ENCODE peak calls at places on chromosomes 2 and 18, in five cellular contexts. V, R, S, Y and T are unnamed samples.

GRCh38 chr2:19667085-19667484 is 234.7 kb downstream of the TTC32 start:
- DNase-seq in V (no peak), R (no peak), S (no peak), Y (no peak), T (no peak)

GRCh38 chr2:40642261-40642660 is 190.4 kb upstream of the SLC8A1 start:
- DNase-seq in V (no peak), R (no peak), S (no peak), Y (no peak), T (no peak)

GRCh38 chr18:8820701-8821465 is 115.5 kb downstream of the MTCL1 start:
- DNase-seq in V (no peak), R (no peak), S (no peak), Y (no peak), T (no peak)

GRCh38 chr2:224086226-224086911 is 47.3 kb upstream of the SERPINE2 start:
- DNase-seq in V (no peak), R (no peak), S (no peak), Y (no peak), T (no peak)

GRCh38 chr2:159226059-159226461 is 60.4 kb downstream of the WDSUB1 start:
- DNase-seq in V (no peak), R (no peak), S (peak; percentile 31), Y (peak; percentile 83), T (no peak)

GRCh38 chr18:44170208-44170880 is 510.3 kb upstream of the SETBP1 start:
- DNase-seq in V (no peak), R (no peak), S (no peak), Y (no peak), T (no peak)

GRCh38 chr2:41859615-41860014 is 188.2 kb upstream of the PKDCC start:
- DNase-seq in V (no peak), R (no peak), S (no peak), Y (no peak), T (no peak)

GRCh38 chr2:55105456-55105855 is 55.2 kb upstream of the RTN4 start:
- DNase-seq in V (no peak), R (no peak), S (no peak), Y (no peak), T (no peak)

GRCh38 chr2:70767094-70767698 is 804 bp downstream of the ADD2 start:
- DNase-seq in V (peak; percentile 17), R (no peak), S (no peak), Y (peak; percentile 3), T (no peak)

GRCh38 chr18:76462326-76462694 is 32.7 kb downstream of the ZNF516 start:
- DNase-seq in V (no peak), R (no peak), S (no peak), Y (no peak), T (no peak)

GRCh38 chr2:16296331-16297250 is 356.2 kb downstream of the MYCN start:
- DNase-seq in V (no peak), R (no peak), S (no peak), Y (no peak), T (no peak)

GRCh38 chr2:119028327-119029174 is 86.6 kb downstream of the MARCO start:
- DNase-seq in V (no peak), R (no peak), S (peak; percentile 59), Y (no peak), T (no peak)

GRCh38 chr2:237154050-237154638 is 68.5 kb downstream of the COPS8 start:
- DNase-seq in V (peak; percentile 69), R (no peak), S (peak; percentile 40), Y (peak; percentile 52), T (no peak)

GRCh38 chr2:239348563-239349447 is 52.0 kb downstream of the HDAC4 start:
- DNase-seq in V (no peak), R (peak; percentile 61), S (no peak), Y (peak; percentile 68), T (no peak)

GRCh38 chr2:145029885-145030284 is 510.0 kb upstream of the ZEB2 start:
- DNase-seq in V (no peak), R (no peak), S (no peak), Y (no peak), T (no peak)

GRCh38 chr2:49262815-49263560 is 108.7 kb upstream of the FSHR start:
- DNase-seq in V (no peak), R (no peak), S (no peak), Y (no peak), T (no peak)

GRCh38 chr18:36786686-36787085 is 42.1 kb downstream of the TPGS2 start:
- DNase-seq in V (no peak), R (peak; percentile 84), S (no peak), Y (peak; percentile 25), T (peak; percentile 26)

GRCh38 chr2:219641390-219642063 is 14.1 kb downstream of the SLC4A3 start:
- DNase-seq in V (no peak), R (no peak), S (no peak), Y (no peak), T (peak; percentile 3)

GRCh38 chr18:58216071-58216471 is 172.0 kb downstream of the NEDD4L start:
- DNase-seq in V (no peak), R (no peak), S (no peak), Y (peak; percentile 64), T (no peak)

GRCh38 chr2:235839974-235840373 is 328.2 kb downstream of the GBX2 start:
- DNase-seq in V (no peak), R (no peak), S (no peak), Y (no peak), T (no peak)

GRCh38 chr2:46269545-46270273 is 27.5 kb upstream of the EPAS1 start:
- DNase-seq in V (no peak), R (no peak), S (no peak), Y (no peak), T (peak; percentile 32)

GRCh38 chr2:128768066-128768465 is 449.4 kb upstream of the HS6ST1 start:
- DNase-seq in V (no peak), R (no peak), S (no peak), Y (no peak), T (no peak)

GRCh38 chr2:17539993-17540812 is at the start of gene VSNL1:
- DNase-seq in V (no peak), R (peak; percentile 88), S (peak; percentile 85), Y (peak; percentile 87), T (peak; percentile 76)

GRCh38 chr2:32760628-32761027 is 132.8 kb downstream of the TTC27 start:
- DNase-seq in V (no peak), R (no peak), S (no peak), Y (no peak), T (no peak)

GRCh38 chr2:230473378-230473777 is 57.4 kb downstream of the SP100 start:
- DNase-seq in V (peak; percentile 30), R (no peak), S (no peak), Y (no peak), T (no peak)

GRCh38 chr2:188293601-188294482 is 2.2 kb downstream of the GULP1 start:
- DNase-seq in V (no peak), R (peak; percentile 76), S (peak; percentile 81), Y (peak; percentile 88), T (peak; percentile 48)

GRCh38 chr2:73112026-73112912 is 479 bp downstream of the RAB11FIP5 start:
- DNase-seq in V (peak; percentile 37), R (peak; percentile 64), S (peak; percentile 38), Y (peak; percentile 35), T (no peak)

GRCh38 chr2:151299940-151300539 is 10.6 kb upstream of the NMI start:
- DNase-seq in V (no peak), R (no peak), S (no peak), Y (no peak), T (no peak)

GRCh38 chr2:183035954-183036669 is 2.1 kb downstream of the NCKAP1 start:
- DNase-seq in V (peak; percentile 50), R (no peak), S (no peak), Y (no peak), T (no peak)

GRCh38 chr2:13504808-13505207 is 788.1 kb downstream of the TRIB2 start:
- DNase-seq in V (no peak), R (no peak), S (no peak), Y (no peak), T (no peak)
- H3K9me3 ChIP-seq in V (no peaks in the 10 kb centered on the region), R (no peaks in the 10 kb centered on the region), S (no peaks in the 10 kb centered on the region), Y (no peaks in the 10 kb centered on the region), T (no peaks in the 10 kb centered on the region)

GRCh38 chr2:190881480-190882326 is 1.1 kb downstream of the GLS start:
- DNase-seq in V (peak; percentile 76), R (peak; percentile 76), S (peak; percentile 59), Y (peak; percentile 70), T (peak; percentile 66)

GRCh38 chr2:190880374-190881073 is at the start of gene GLS:
- DNase-seq in V (peak; percentile 93), R (peak; percentile 97), S (peak; percentile 97), Y (peak; percentile 97), T (peak; percentile 96)

GRCh38 chr2:190882831-190883582 is 2.4 kb downstream of the GLS start:
- DNase-seq in V (no peak), R (no peak), S (no peak), Y (no peak), T (no peak)

GRCh38 chr2:190881074-190881479 is 456 bp downstream of the GLS start:
- DNase-seq in V (no peak), R (no peak), S (no peak), Y (no peak), T (no peak)

DNA sequence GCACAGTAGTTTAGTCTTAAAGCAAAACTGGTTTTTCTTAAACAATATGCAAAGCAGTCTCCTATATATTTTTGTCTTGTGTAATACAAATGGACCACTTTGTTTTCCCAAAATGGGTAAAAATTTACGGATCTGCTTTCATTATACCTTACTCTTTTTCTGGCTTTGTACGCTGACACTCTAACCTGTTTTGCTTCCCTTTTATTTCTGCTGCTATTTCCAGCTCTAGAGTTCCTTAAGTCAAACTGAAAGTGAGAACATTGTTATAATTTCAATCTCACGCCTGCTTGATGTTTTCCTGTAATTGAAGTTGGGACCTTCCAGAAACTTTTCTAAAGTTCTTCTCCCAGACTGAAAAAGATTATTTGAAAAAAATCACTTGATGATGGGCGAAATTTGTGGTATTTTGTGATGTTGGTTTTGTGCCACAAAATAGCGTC is 1.7 kb downstream of the GLS start:
- DNase-seq in V (no peak), R (no peak), S (no peak), Y (no peak), T (no peak)
- H3K4me1 ChIP-seq in V (peaks cover 23% of the 10 kb centered on the region), R (peaks cover 45% of the 10 kb centered on the region), S (peaks cover 11% of the 10 kb centered on the region), Y (peaks cover 44% of the 10 kb centered on the region), T (peaks cover 46% of the 10 kb centered on the region)

GRCh38 chr2:6845903-6846302 is 19.8 kb downstream of the CMPK2 start:
- DNase-seq in V (no peak), R (no peak), S (no peak), Y (no peak), T (no peak)
- H3K9me3 ChIP-seq in V (peaks cover 30% of the 10 kb centered on the region), R (peaks cover 65% of the 10 kb centered on the region), S (peaks cover 82% of the 10 kb centered on the region), Y (no peaks in the 10 kb centered on the region), T (no peaks in the 10 kb centered on the region)

GRCh38 chr18:48634975-48635374 is 96.1 kb downstream of the CTIF start:
- DNase-seq in V (no peak), R (no peak), S (no peak), Y (peak; percentile 73), T (no peak)

GRCh38 chr18:48637081-48637990 is 98.5 kb downstream of the CTIF start:
- DNase-seq in V (no peak), R (no peak), S (no peak), Y (no peak), T (no peak)

GRCh38 chr18:48636436-48636835 is 97.6 kb downstream of the CTIF start:
- DNase-seq in V (no peak), R (no peak), S (no peak), Y (no peak), T (no peak)

GRCh38 chr18:48634491-48634890 is 95.7 kb downstream of the CTIF start:
- DNase-seq in V (no peak), R (no peak), S (no peak), Y (peak; percentile 24), T (no peak)

DNA sequence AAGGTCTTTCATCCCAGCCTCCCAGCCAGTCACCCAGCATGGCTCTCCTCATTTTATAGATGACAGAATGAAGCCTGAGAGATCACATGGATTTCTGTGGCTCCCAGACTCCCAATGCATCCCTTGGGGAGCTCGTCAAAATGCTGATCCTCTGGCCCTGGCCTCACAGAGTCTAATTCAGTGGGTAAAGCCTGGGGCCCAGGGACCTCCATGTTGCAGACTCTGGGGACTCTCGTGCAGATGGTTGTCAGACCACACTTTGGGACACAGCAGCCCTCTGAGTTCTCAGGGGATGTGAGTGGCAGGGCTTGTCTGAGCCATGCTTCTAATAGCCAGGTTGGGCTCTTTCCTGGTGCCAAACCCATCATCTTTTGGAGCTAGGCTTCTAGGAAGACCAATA is 97.0 kb downstream of the CTIF start:
- DNase-seq in V (no peak), R (no peak), S (no peak), Y (no peak), T (no peak)
- H3K4me1 ChIP-seq in V (no peaks in the 10 kb centered on the region), R (peaks cover 19% of the 10 kb centered on the region), S (no peaks in the 10 kb centered on the region), Y (peaks cover 21% of the 10 kb centered on the region), T (no peaks in the 10 kb centered on the region)